ENCODE peak calls at places on chromosome 7, in six cellular contexts. One of them, this sample, is unnamed.
A peak's percentile ranks its signal among the peaks of the same experiment; 100 is the strongest.

GRCh38 chr7:93723424-93724124 is 149.1 kb upstream of the CALCR start:
- DNase-seq in colonic mucosa: no peak
- DNase-seq in ovary: no peak
- DNase-seq in tibial artery: no peak
- DNase-seq in MM.1S: no peak
- DNase-seq in fibroblast of lung: no peak
- DNase-seq in this sample: no peak

GRCh38 chr7:95972554-95972953 is 200.2 kb downstream of the DYNC1I1 start:
- DNase-seq in tibial artery: no peak
- DNase-seq in colonic mucosa: no peak
- DNase-seq in fibroblast of lung: no peak
- DNase-seq in MM.1S: no peak
- DNase-seq in ovary: peak; percentile 33
- DNase-seq in this sample: no peak

GRCh38 chr7:159144756-159145543 is at the start of gene VIPR2:
- DNase-seq in colonic mucosa: no peak
- DNase-seq in tibial artery: peak; percentile 68
- DNase-seq in fibroblast of lung: no peak
- DNase-seq in ovary: peak; percentile 76
- DNase-seq in MM.1S: no peak
- DNase-seq in this sample: no peak

GRCh38 chr7:16062269-16062668 is 359.1 kb downstream of the CRPPA start:
- DNase-seq in colonic mucosa: no peak
- DNase-seq in MM.1S: no peak
- DNase-seq in ovary: no peak
- DNase-seq in fibroblast of lung: peak; percentile 85
- DNase-seq in tibial artery: no peak
- DNase-seq in this sample: no peak

GRCh38 chr7:128948312-128948973 is 10.7 kb downstream of the IRF5 start:
- DNase-seq in MM.1S: no peak
- DNase-seq in tibial artery: no peak
- DNase-seq in ovary: no peak
- DNase-seq in colonic mucosa: no peak
- DNase-seq in fibroblast of lung: no peak
- DNase-seq in this sample: no peak

GRCh38 chr7:37220664-37221063 is 228.0 kb downstream of the ELMO1 start:
- DNase-seq in ovary: no peak
- DNase-seq in tibial artery: no peak
- DNase-seq in MM.1S: no peak
- DNase-seq in colonic mucosa: no peak
- DNase-seq in fibroblast of lung: no peak
- DNase-seq in this sample: no peak

GRCh38 chr7:31056775-31057346 is 4.8 kb downstream of the ADCYAP1R1 start:
- DNase-seq in ovary: no peak
- DNase-seq in colonic mucosa: no peak
- DNase-seq in tibial artery: no peak
- DNase-seq in MM.1S: no peak
- DNase-seq in fibroblast of lung: no peak
- DNase-seq in this sample: no peak

GRCh38 chr7:134120405-134120804 is 6.7 kb upstream of the LRGUK start:
- DNase-seq in colonic mucosa: no peak
- DNase-seq in fibroblast of lung: no peak
- DNase-seq in ovary: no peak
- DNase-seq in tibial artery: no peak
- DNase-seq in MM.1S: no peak
- DNase-seq in this sample: no peak

GRCh38 chr7:97014145-97014544 is 8.8 kb downstream of the DLX6 start:
- DNase-seq in tibial artery: no peak
- DNase-seq in MM.1S: no peak
- DNase-seq in ovary: no peak
- DNase-seq in fibroblast of lung: no peak
- DNase-seq in colonic mucosa: no peak
- DNase-seq in this sample: no peak

GRCh38 chr7:33040803-33041516 is 21.6 kb downstream of the NT5C3A start:
- DNase-seq in MM.1S: peak; percentile 96
- DNase-seq in colonic mucosa: peak; percentile 85
- DNase-seq in ovary: no peak
- DNase-seq in tibial artery: no peak
- DNase-seq in fibroblast of lung: no peak
- DNase-seq in this sample: no peak

GRCh38 chr7:30433082-30433481 is 45.5 kb downstream of the NOD1 start:
- DNase-seq in MM.1S: no peak
- DNase-seq in tibial artery: peak; percentile 88
- DNase-seq in fibroblast of lung: peak; percentile 79
- DNase-seq in ovary: no peak
- DNase-seq in colonic mucosa: peak; percentile 43
- DNase-seq in this sample: peak; percentile 75

DNA sequence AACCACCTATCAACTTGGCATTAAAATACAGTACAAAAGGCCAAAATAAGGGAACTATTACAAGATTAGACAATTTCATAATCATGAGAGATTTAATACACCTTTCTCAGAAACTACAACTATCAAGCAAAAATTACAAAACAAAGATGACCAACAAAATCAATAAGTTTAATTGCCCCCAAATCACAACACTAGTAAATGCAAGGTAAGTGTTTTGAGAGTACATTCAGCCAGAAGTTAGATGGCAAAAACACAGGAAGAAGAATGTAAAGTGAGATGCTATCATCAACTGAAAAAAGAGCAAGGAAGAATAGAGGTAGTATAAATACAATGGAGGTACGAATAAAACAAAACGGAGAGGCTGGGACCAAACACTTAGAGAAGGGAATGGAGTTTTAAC is 3.2 kb downstream of the PNPLA8 start:
- DNase-seq in fibroblast of lung: no peak
- DNase-seq in MM.1S: no peak
- DNase-seq in colonic mucosa: no peak
- DNase-seq in ovary: no peak
- DNase-seq in tibial artery: no peak
- DNase-seq in this sample: no peak
- H3K4me3 ChIP-seq in fibroblast of lung: no peak overlapping the region
- H3K4me3 ChIP-seq in MM.1S: no peak overlapping the region
- H3K4me3 ChIP-seq in colonic mucosa: no peak overlapping the region
- H3K4me3 ChIP-seq in ovary: no peak overlapping the region
- H3K4me3 ChIP-seq in tibial artery: no peak overlapping the region
- H3K4me3 ChIP-seq in this sample: no peak overlapping the region

GRCh38 chr7:2438181-2438580 is 34.8 kb downstream of the CHST12 start:
- DNase-seq in ovary: no peak
- DNase-seq in fibroblast of lung: no peak
- DNase-seq in colonic mucosa: no peak
- DNase-seq in tibial artery: peak; percentile 75
- DNase-seq in MM.1S: no peak
- DNase-seq in this sample: peak; percentile 68

GRCh38 chr7:2436341-2437104 is 33.1 kb downstream of the CHST12 start:
- DNase-seq in ovary: no peak
- DNase-seq in fibroblast of lung: no peak
- DNase-seq in MM.1S: no peak
- DNase-seq in colonic mucosa: no peak
- DNase-seq in tibial artery: no peak
- DNase-seq in this sample: no peak

GRCh38 chr7:2437537-2438148 is 34.2 kb downstream of the CHST12 start:
- DNase-seq in tibial artery: no peak
- DNase-seq in fibroblast of lung: no peak
- DNase-seq in colonic mucosa: no peak
- DNase-seq in ovary: no peak
- DNase-seq in MM.1S: no peak
- DNase-seq in this sample: no peak

GRCh38 chr7:2438775-2439174 is 35.4 kb downstream of the CHST12 start:
- DNase-seq in colonic mucosa: no peak
- DNase-seq in ovary: no peak
- DNase-seq in tibial artery: no peak
- DNase-seq in fibroblast of lung: no peak
- DNase-seq in MM.1S: no peak
- DNase-seq in this sample: no peak

GRCh38 chr7:2437136-2437535 is 33.7 kb downstream of the CHST12 start:
- DNase-seq in tibial artery: no peak
- DNase-seq in MM.1S: no peak
- DNase-seq in fibroblast of lung: no peak
- DNase-seq in colonic mucosa: no peak
- DNase-seq in ovary: no peak
- DNase-seq in this sample: no peak
- TF ChIP-seq CTCF in tibial artery: no peak
- TF ChIP-seq CTCF in MM.1S: no peak
- TF ChIP-seq CTCF in fibroblast of lung: no peak
- TF ChIP-seq CTCF in colonic mucosa: no peak
- TF ChIP-seq CTCF in ovary: no peak
- TF ChIP-seq CTCF in this sample: no peak

GRCh38 chr7:300546-301290 is 10.7 kb downstream of the FOXL3 start:
- DNase-seq in colonic mucosa: no peak
- DNase-seq in tibial artery: peak; percentile 33
- DNase-seq in ovary: no peak
- DNase-seq in MM.1S: no peak
- DNase-seq in fibroblast of lung: no peak
- DNase-seq in this sample: no peak

GRCh38 chr7:300048-300447 is 10.1 kb downstream of the FOXL3 start:
- DNase-seq in colonic mucosa: no peak
- DNase-seq in ovary: no peak
- DNase-seq in MM.1S: no peak
- DNase-seq in tibial artery: peak; percentile 53
- DNase-seq in fibroblast of lung: no peak
- DNase-seq in this sample: no peak

GRCh38 chr7:298739-299138 is 8.8 kb downstream of the FOXL3 start:
- DNase-seq in ovary: no peak
- DNase-seq in tibial artery: peak; percentile 23
- DNase-seq in colonic mucosa: no peak
- DNase-seq in MM.1S: no peak
- DNase-seq in fibroblast of lung: no peak
- DNase-seq in this sample: no peak

GRCh38 chr7:299169-299568 is 9.2 kb downstream of the FOXL3 start:
- DNase-seq in tibial artery: peak; percentile 34
- DNase-seq in fibroblast of lung: no peak
- DNase-seq in MM.1S: no peak
- DNase-seq in colonic mucosa: no peak
- DNase-seq in ovary: peak; percentile 8
- DNase-seq in this sample: no peak

GRCh38 chr7:299628-300027 is 9.7 kb downstream of the FOXL3 start:
- DNase-seq in fibroblast of lung: no peak
- DNase-seq in ovary: no peak
- DNase-seq in colonic mucosa: no peak
- DNase-seq in MM.1S: no peak
- DNase-seq in tibial artery: peak; percentile 35
- DNase-seq in this sample: no peak
- H3K27me3 ChIP-seq in fibroblast of lung: no peaks in the 10 kb centered on the region
- H3K27me3 ChIP-seq in ovary: no peaks in the 10 kb centered on the region
- H3K27me3 ChIP-seq in colonic mucosa: no peaks in the 10 kb centered on the region
- H3K27me3 ChIP-seq in MM.1S: no peaks in the 10 kb centered on the region
- H3K27me3 ChIP-seq in tibial artery: peaks cover 35% of the 10 kb centered on the region
- H3K27me3 ChIP-seq in this sample: no peaks in the 10 kb centered on the region

DNA sequence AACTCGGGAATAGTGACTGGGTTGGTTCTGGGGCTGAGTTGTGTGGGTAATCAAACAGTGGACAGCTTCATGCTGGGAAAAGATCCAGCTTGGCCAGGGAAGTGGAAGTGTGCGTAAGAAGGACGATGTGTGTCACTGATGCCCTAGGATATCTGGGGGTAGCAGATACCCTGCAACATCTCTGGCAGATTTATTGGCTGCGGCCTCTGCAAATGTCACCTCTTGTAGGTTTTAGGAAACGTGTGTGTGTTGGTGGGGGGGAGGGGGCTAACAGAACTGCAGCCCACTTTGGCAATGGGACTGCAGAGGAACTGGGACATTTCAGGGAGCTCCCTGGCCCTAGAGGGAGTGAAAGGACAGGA is 965 bp upstream of the AGAP3 start:
- DNase-seq in MM.1S: no peak
- DNase-seq in ovary: no peak
- DNase-seq in colonic mucosa: peak; percentile 25
- DNase-seq in tibial artery: peak; percentile 67
- DNase-seq in fibroblast of lung: no peak
- DNase-seq in this sample: no peak
- H3K4me3 ChIP-seq in MM.1S: peak overlapping the region; percentile 65
- H3K4me3 ChIP-seq in ovary: no peak overlapping the region
- H3K4me3 ChIP-seq in colonic mucosa: no peak overlapping the region
- H3K4me3 ChIP-seq in tibial artery: peak overlapping the region; percentile 94
- H3K4me3 ChIP-seq in fibroblast of lung: no peak overlapping the region
- H3K4me3 ChIP-seq in this sample: no peak overlapping the region

DNA sequence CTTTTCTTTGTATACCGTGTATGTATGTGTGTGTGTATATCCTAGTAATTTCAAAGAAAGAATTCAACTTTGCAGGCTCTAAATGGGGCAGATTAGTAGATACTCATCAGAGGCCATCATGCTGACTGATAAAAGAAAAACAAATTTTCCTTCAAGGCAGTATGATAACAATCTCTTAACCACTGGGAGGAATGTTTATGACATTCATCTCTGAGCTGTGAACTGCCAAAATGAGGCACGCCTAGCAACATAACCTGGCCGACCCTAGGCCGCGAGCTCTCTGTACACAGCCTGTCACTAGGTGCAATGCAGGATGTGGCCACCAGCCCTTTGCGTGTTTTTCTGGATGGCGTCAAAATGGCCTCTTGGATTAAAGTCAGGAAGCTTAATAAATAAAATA is 343.7 kb upstream of the GALNT17 start:
- DNase-seq in fibroblast of lung: peak; percentile 9
- DNase-seq in MM.1S: no peak
- DNase-seq in colonic mucosa: no peak
- DNase-seq in tibial artery: no peak
- DNase-seq in ovary: no peak
- DNase-seq in this sample: no peak
- TF ChIP-seq CTCF in fibroblast of lung: no peak
- TF ChIP-seq CTCF in MM.1S: no peak
- TF ChIP-seq CTCF in colonic mucosa: no peak
- TF ChIP-seq CTCF in tibial artery: no peak
- TF ChIP-seq CTCF in ovary: no peak
- TF ChIP-seq CTCF in this sample: no peak

GRCh38 chr7:116162992-116163391 is 47.3 kb upstream of the TES start:
- DNase-seq in tibial artery: no peak
- DNase-seq in ovary: no peak
- DNase-seq in MM.1S: no peak
- DNase-seq in colonic mucosa: no peak
- DNase-seq in fibroblast of lung: no peak
- DNase-seq in this sample: no peak
- H3K27me3 ChIP-seq in tibial artery: no peaks in the 10 kb centered on the region
- H3K27me3 ChIP-seq in ovary: no peaks in the 10 kb centered on the region
- H3K27me3 ChIP-seq in MM.1S: no peaks in the 10 kb centered on the region
- H3K27me3 ChIP-seq in colonic mucosa: no peaks in the 10 kb centered on the region
- H3K27me3 ChIP-seq in fibroblast of lung: no peaks in the 10 kb centered on the region
- H3K27me3 ChIP-seq in this sample: no peaks in the 10 kb centered on the region

GRCh38 chr7:87140271-87140748 is 11.9 kb upstream of the DMTF1 start:
- DNase-seq in fibroblast of lung: no peak
- DNase-seq in tibial artery: no peak
- DNase-seq in ovary: no peak
- DNase-seq in MM.1S: no peak
- DNase-seq in colonic mucosa: peak; percentile 28
- DNase-seq in this sample: no peak
- H3K4me3 ChIP-seq in fibroblast of lung: no peak overlapping the region
- H3K4me3 ChIP-seq in tibial artery: no peak overlapping the region
- H3K4me3 ChIP-seq in ovary: no peak overlapping the region
- H3K4me3 ChIP-seq in MM.1S: no peak overlapping the region
- H3K4me3 ChIP-seq in colonic mucosa: no peak overlapping the region
- H3K4me3 ChIP-seq in this sample: no peak overlapping the region

This sample was measured in right atrium auricular region.